ENCODE peak calls at places on chromosomes 6 and 20, in seven cellular contexts. C is hepatocyte, P is fibroblast of lung, L is uterus, M is substantia nigra, G is aorta, Q is brain microvascular endothelial cell. X is an unnamed sample.

GRCh38 chr6:15330174-15330934 is 84.5 kb downstream of the JARID2 start:
- DNase-seq in P (peak), L (no peak), Q (no peak), C (no peak), G (no peak), M (no peak), X (no peak)

GRCh38 chr6:159836294-159837140 is 36.4 kb downstream of the PNLDC1 start:
- DNase-seq in M (no peak), P (peak), G (peak), C (peak), Q (no peak), L (peak), X (no peak)

GRCh38 chr20:62539208-62539607 is 63.4 kb upstream of the GATA5 start:
- DNase-seq in Q (no peak), M (no peak), L (no peak), P (no peak), C (no peak), G (no peak), X (no peak)

GRCh38 chr6:155493694-155494143 is 38.1 kb upstream of the NOX3 start:
- DNase-seq in Q (peak), P (peak), M (no peak), C (peak), L (peak), G (peak), X (no peak)

GRCh38 chr20:50292324-50293243 is 102.0 kb downstream of the CEBPB start:
- DNase-seq in L (peak), P (peak), G (peak), C (peak), Q (peak), M (peak), X (peak)

GRCh38 chr20:16712541-16712947 is 17.3 kb upstream of the SNRPB2 start:
- DNase-seq in Q (no peak), G (no peak), L (no peak), P (no peak), C (no peak), M (no peak), X (no peak)

GRCh38 chr6:169239181-169239580 is 14.5 kb downstream of the THBS2 start:
- DNase-seq in L (no peak), Q (no peak), C (no peak), P (no peak), G (peak), M (no peak), X (no peak)

GRCh38 chr6:25006565-25007001 is 70.8 kb upstream of the RIPOR2 start:
- DNase-seq in G (peak), L (peak), M (no peak), Q (peak), P (peak), C (peak), X (peak)

GRCh38 chr20:4681441-4681840 is 40.3 kb upstream of the PRND start:
- DNase-seq in L (no peak), P (no peak), Q (no peak), M (no peak), C (peak), G (no peak), X (no peak)

GRCh38 chr6:160931378-160932343 is 59.9 kb upstream of the MAP3K4 start:
- DNase-seq in L (peak), M (no peak), Q (no peak), P (peak), G (no peak), C (peak), X (no peak)

GRCh38 chr6:121830759-121831158 is 395.3 kb downstream of the GJA1 start:
- DNase-seq in M (no peak), Q (no peak), L (no peak), C (no peak), P (no peak), G (no peak), X (no peak)

GRCh38 chr6:56888687-56889086 is 66.2 kb upstream of the BEND6 start:
- DNase-seq in P (no peak), M (no peak), C (no peak), L (no peak), Q (no peak), G (no peak), X (no peak)

GRCh38 chr6:118899948-118900347 is 6.0 kb downstream of the ASF1A start:
- DNase-seq in Q (no peak), G (no peak), P (no peak), C (no peak), M (no peak), L (no peak), X (no peak)

GRCh38 chr20:51624157-51624731 is 81.7 kb upstream of the NFATC2 start:
- DNase-seq in M (no peak), C (peak), P (peak), L (no peak), Q (peak), G (no peak), X (peak)

GRCh38 chr20:38242848-38243449 is 17.6 kb downstream of the KIAA1755 start:
- DNase-seq in P (no peak), Q (no peak), L (no peak), C (no peak), M (no peak), G (no peak), X (no peak)

GRCh38 chr6:163170294-163170883 is 244.1 kb upstream of the QKI start:
- DNase-seq in G (no peak), P (no peak), Q (no peak), L (no peak), M (no peak), C (no peak), X (no peak)

GRCh38 chr20:59042151-59042795 is at the start of gene PRELID3B:
- DNase-seq in C (peak), L (no peak), M (no peak), P (peak), G (no peak), Q (no peak), X (peak)

GRCh38 chr6:37994238-37994637 is 174.7 kb downstream of the ZFAND3 start:
- DNase-seq in C (no peak), Q (peak), M (no peak), G (no peak), P (peak), L (no peak), X (no peak)

GRCh38 chr6:74969591-74970267 is 236.1 kb downstream of the COL12A1 start:
- DNase-seq in Q (peak), P (peak), G (no peak), C (no peak), M (no peak), L (no peak), X (no peak)

GRCh38 chr6:3119040-3119723 is 671 bp downstream of the BPHL start:
- DNase-seq in P (peak), M (no peak), G (no peak), L (no peak), C (peak), Q (peak), X (peak)

GRCh38 chr20:38617011-38617829 is 15.6 kb downstream of the ARHGAP40 start:
- DNase-seq in P (peak), M (no peak), G (no peak), C (no peak), Q (peak), L (no peak), X (no peak)

GRCh38 chr6:79525272-79526100 is 11.7 kb downstream of the LCA5 start:
- DNase-seq in G (no peak), Q (peak), M (no peak), C (peak), L (peak), P (peak), X (peak)

GRCh38 chr6:68126089-68126749 is 508.9 kb upstream of the ADGRB3 start:
- DNase-seq in P (no peak), Q (no peak), M (no peak), G (no peak), C (no peak), L (no peak), X (no peak)

GRCh38 chr20:47389867-47390347 is 33.4 kb upstream of the ZMYND8 start:
- DNase-seq in P (peak), L (no peak), G (no peak), M (no peak), Q (peak), C (no peak), X (no peak)

GRCh38 chr20:63056236-63057132 is 49.7 kb upstream of the BHLHE23 start:
- DNase-seq in M (no peak), Q (no peak), G (peak), C (peak), L (no peak), P (peak), X (no peak)

GRCh38 chr6:87308970-87309369 is 13.4 kb upstream of the SMIM8 start:
- DNase-seq in C (no peak), M (no peak), G (no peak), L (no peak), Q (no peak), P (no peak), X (no peak)

GRCh38 chr6:42131531-42131930 is 10.9 kb downstream of the C6orf132 start:
- DNase-seq in C (no peak), M (no peak), P (peak), L (no peak), Q (peak), G (no peak), X (no peak)

GRCh38 chr6:51901766-51902165 is 185.6 kb downstream of the PKHD1 start:
- DNase-seq in Q (no peak), G (no peak), P (no peak), C (no peak), M (no peak), L (no peak), X (no peak)

GRCh38 chr6:3334579-3334978 is 75.8 kb downstream of the PSMG4 start:
- DNase-seq in L (no peak), Q (no peak), C (no peak), M (no peak), G (no peak), P (no peak), X (no peak)

GRCh38 chr6:104483225-104483834 is 376.4 kb downstream of the HACE1 start:
- DNase-seq in Q (no peak), M (no peak), P (no peak), L (no peak), C (peak), G (no peak), X (no peak)

GRCh38 chr20:5691918-5692618 is 58.1 kb upstream of the SHLD1 start:
- DNase-seq in G (no peak), Q (no peak), L (no peak), M (no peak), P (no peak), C (no peak), X (no peak)

GRCh38 chr6:46051962-46052361 is 36.3 kb upstream of the CLIC5 start:
- DNase-seq in G (no peak), M (no peak), P (peak), L (no peak), Q (no peak), C (no peak), X (no peak)

GRCh38 chr6:56863366-56863765 is 91.5 kb upstream of the BEND6 start:
- DNase-seq in M (no peak), C (peak), P (peak), L (no peak), G (no peak), Q (peak), X (no peak)

GRCh38 chr20:44166008-44166407 is 21.0 kb downstream of the JPH2 start:
- DNase-seq in M (no peak), L (no peak), G (no peak), Q (peak), C (no peak), P (peak), X (no peak)

GRCh38 chr6:113630738-113631535 is 226.2 kb upstream of the MARCKS start:
- DNase-seq in M (no peak), P (peak), Q (peak), L (no peak), C (peak), G (peak), X (no peak)

GRCh38 chr20:10671850-10672578 is 1.8 kb downstream of the JAG1 start:
- DNase-seq in G (no peak), P (peak), L (peak), C (peak), M (no peak), Q (no peak), X (peak)

GRCh38 chr20:1654994-1655393 is 2.6 kb downstream of the SIRPG start:
- DNase-seq in C (no peak), G (no peak), Q (no peak), P (no peak), M (no peak), L (no peak), X (peak)

GRCh38 chr6:155115893-155116570 is 120.9 kb downstream of the TIAM2 start:
- DNase-seq in G (no peak), M (no peak), C (no peak), L (no peak), P (no peak), Q (no peak), X (no peak)

GRCh38 chr20:57251344-57251743 is 15.1 kb downstream of the BMP7 start:
- DNase-seq in G (no peak), M (no peak), Q (peak), L (no peak), C (no peak), P (peak), X (no peak)
- H3K27ac ChIP-seq in G (no peak), M (no peak), Q (no peak), L (no peak), C (no peak), P (no peak), X (no peak)

GRCh38 chr20:64223526-64224067 is 32.0 kb upstream of the PCMTD2 start:
- DNase-seq in Q (no peak), C (peak), L (peak), M (no peak), P (peak), G (no peak), X (no peak)
- H3K27ac ChIP-seq in Q (no peak), C (peak), L (no peak), M (no peak), P (peak), G (no peak), X (no peak)

GRCh38 chr6:32973934-32974333 is 5.5 kb downstream of the BRD2 start:
- DNase-seq in G (no peak), P (peak), L (no peak), M (no peak), C (peak), Q (peak), X (peak)
- H3K27ac ChIP-seq in G (no peak), P (peak), L (peak), M (peak), C (peak), Q (peak), X (no peak)

DNA sequence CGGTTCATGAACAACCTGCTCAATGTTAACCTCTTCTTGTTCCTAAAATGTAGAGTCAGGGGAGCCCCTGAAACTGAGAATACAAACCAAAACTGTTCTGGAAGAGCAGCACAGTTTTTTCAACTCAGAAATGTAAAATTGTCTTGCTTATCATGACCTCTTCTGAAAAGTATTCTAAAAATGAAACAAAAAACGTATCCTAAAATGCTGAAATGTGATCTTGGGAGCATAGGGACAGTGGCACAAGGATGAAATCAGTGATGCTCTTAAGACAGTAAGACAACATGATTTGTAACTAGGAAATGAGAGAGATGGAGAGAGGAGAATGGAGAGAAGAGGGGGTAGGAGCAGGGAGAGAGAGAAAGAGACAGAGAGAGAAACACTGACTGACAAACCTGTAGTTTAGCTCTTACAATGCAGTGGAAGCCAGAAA is 27.5 kb downstream of the NCOA7 start:
- DNase-seq in C (no peak), Q (no peak), P (no peak), L (no peak), G (no peak), M (no peak), X (no peak)
- H3K27ac ChIP-seq in C (peak), Q (no peak), P (no peak), L (no peak), G (no peak), M (peak), X (no peak)

DNA sequence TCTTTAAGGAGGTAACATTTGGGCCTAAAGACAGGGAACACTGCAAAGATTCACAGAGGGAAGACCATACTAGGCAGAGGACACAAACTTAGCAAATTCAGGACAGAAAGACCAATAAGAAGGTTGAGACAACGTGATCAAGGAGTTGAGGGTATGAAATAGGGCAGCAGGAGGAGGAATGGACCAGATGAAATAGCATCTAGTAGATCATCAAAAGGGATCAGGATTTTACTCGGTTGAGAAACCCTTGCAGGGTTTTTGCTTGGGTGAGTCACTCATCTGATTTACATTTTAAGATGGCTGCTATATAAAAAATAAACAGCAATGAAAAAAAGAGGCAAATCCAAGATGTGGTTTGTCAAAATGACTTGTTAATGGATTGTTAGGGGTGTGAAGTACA is 4.7 kb downstream of the BCLAF1 start:
- DNase-seq in G (no peak), C (no peak), L (no peak), M (no peak), P (peak), Q (no peak), X (no peak)
- H3K27ac ChIP-seq in G (no peak), C (peak), L (no peak), M (no peak), P (peak), Q (no peak), X (peak)

DNA sequence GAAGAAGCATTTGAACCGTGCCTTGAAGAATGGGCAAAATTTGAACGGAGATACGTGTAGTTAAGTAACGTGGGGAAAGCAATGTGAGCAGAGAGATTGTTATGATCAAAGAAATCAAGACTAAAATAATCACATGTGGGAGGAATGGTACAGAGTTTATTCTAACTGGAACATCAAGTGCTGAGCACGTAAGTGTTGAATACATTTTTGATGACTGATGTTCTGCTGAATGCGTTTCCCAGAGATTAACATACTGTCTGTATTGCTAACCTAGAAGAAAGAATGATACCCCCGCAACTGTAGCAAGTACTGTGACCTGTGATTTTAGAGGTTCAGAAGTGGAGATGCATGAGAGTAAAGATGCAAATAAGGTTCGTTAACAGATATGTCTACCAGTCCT is 146.9 kb upstream of the EPHA7 start:
- DNase-seq in Q (no peak), M (no peak), C (no peak), L (no peak), P (no peak), G (no peak), X (no peak)
- H3K27ac ChIP-seq in Q (no peak), M (no peak), C (no peak), L (no peak), P (no peak), G (no peak), X (no peak)

GRCh38 chr6:33202799-33203198 is 1.7 kb upstream of the HSD17B8 start:
- DNase-seq in Q (no peak), L (no peak), P (no peak), G (no peak), M (no peak), C (no peak), X (no peak)

GRCh38 chr6:33204415-33205171 is at the start of gene HSD17B8:
- DNase-seq in P (peak), C (peak), L (peak), M (peak), G (peak), Q (peak), X (peak)

GRCh38 chr6:33203443-33204164 is 851 bp upstream of the HSD17B8 start:
- DNase-seq in Q (no peak), L (no peak), M (no peak), P (no peak), C (no peak), G (no peak), X (no peak)

GRCh38 chr6:33205172-33206026 is 944 bp downstream of the HSD17B8 start:
- DNase-seq in C (peak), M (no peak), G (no peak), P (peak), Q (no peak), L (no peak), X (peak)

GRCh38 chr6:33204165-33204414 is 365 bp upstream of the HSD17B8 start:
- DNase-seq in L (no peak), C (no peak), P (no peak), G (no peak), Q (no peak), M (no peak), X (no peak)
- H3K27ac ChIP-seq in L (no peak), C (peak), P (no peak), G (no peak), Q (no peak), M (no peak), X (peak)

GRCh38 chr20:13021205-13021970 is 12.6 kb downstream of the SPTLC3 start:
- DNase-seq in C (peak), G (no peak), M (no peak), P (no peak), Q (no peak), L (no peak), X (no peak)

GRCh38 chr20:13022401-13023170 is 13.8 kb downstream of the SPTLC3 start:
- DNase-seq in P (peak), M (no peak), Q (peak), C (peak), L (no peak), G (no peak), X (no peak)

GRCh38 chr20:13013411-13013810 is 4.6 kb downstream of the SPTLC3 start:
- DNase-seq in P (peak), C (no peak), G (no peak), Q (no peak), L (no peak), M (no peak), X (no peak)

GRCh38 chr20:13017235-13017634 is 8.5 kb downstream of the SPTLC3 start:
- DNase-seq in G (no peak), L (no peak), C (peak), M (no peak), Q (peak), P (peak), X (no peak)

GRCh38 chr20:13017883-13018535 is 9.2 kb downstream of the SPTLC3 start:
- DNase-seq in M (no peak), P (no peak), G (no peak), L (no peak), C (no peak), Q (no peak), X (no peak)
- H3K27ac ChIP-seq in M (no peak), P (no peak), G (no peak), L (no peak), C (no peak), Q (no peak), X (no peak)

GRCh38 chr6:16766836-16767745 is 5.8 kb upstream of the ATXN1 start:
- DNase-seq in G (no peak), Q (peak), L (no peak), C (no peak), P (peak), M (no peak), X (no peak)

GRCh38 chr6:16769986-16770376 is 8.7 kb upstream of the ATXN1 start:
- DNase-seq in M (no peak), G (no peak), P (peak), L (no peak), Q (peak), C (no peak), X (no peak)

GRCh38 chr6:16769131-16769985 is 8.1 kb upstream of the ATXN1 start:
- DNase-seq in L (peak), C (peak), M (no peak), P (peak), G (peak), Q (peak), X (peak)

GRCh38 chr6:16766043-16766521 is 4.8 kb upstream of the ATXN1 start:
- DNase-seq in M (no peak), C (peak), Q (peak), P (peak), L (no peak), G (no peak), X (no peak)

GRCh38 chr6:16767765-16768514 is 6.7 kb upstream of the ATXN1 start:
- DNase-seq in C (no peak), L (no peak), M (no peak), P (no peak), Q (no peak), G (no peak), X (no peak)
- H3K27ac ChIP-seq in C (peak), L (peak), M (no peak), P (peak), Q (peak), G (peak), X (no peak)

X was measured in small intestine.